ENCODE peak calls at places on chromosomes 2 and 18, in five cellular contexts. D, U, L, N and M are unnamed samples.
A peak's percentile ranks its signal among the peaks of the same experiment; 100 is the strongest.

GRCh38 chr2:204665244-204665643 is 120.0 kb downstream of the PARD3B start:
- DNase-seq in N (peak; percentile 60), U (no peak), L (no peak), D (no peak), M (no peak)

GRCh38 chr2:54536720-54537119 is 80.6 kb downstream of the SPTBN1 start:
- DNase-seq in L (no peak), N (no peak), U (no peak), D (no peak), M (no peak)

GRCh38 chr2:85112906-85113625 is 20.1 kb upstream of the TCF7L1 start:
- DNase-seq in N (peak; percentile 55), L (no peak), D (no peak), U (no peak), M (no peak)

GRCh38 chr2:121561617-121562268 is 31.1 kb downstream of the RNU4ATAC start:
- DNase-seq in D (no peak), N (peak; percentile 65), L (no peak), U (no peak), M (no peak)

GRCh38 chr2:150612957-150613710 is 125.7 kb upstream of the RND3 start:
- DNase-seq in U (no peak), N (no peak), D (no peak), L (no peak), M (no peak)

GRCh38 chr18:35436076-35436649 is 59.0 kb upstream of the ZNF396 start:
- DNase-seq in U (no peak), N (peak; percentile 58), D (no peak), L (no peak), M (no peak)

GRCh38 chr2:9639740-9640337 is 9.0 kb upstream of the YWHAQ start:
- DNase-seq in L (no peak), N (no peak), D (no peak), U (no peak), M (no peak)

GRCh38 chr2:263774-264492 is at the start of gene SH3YL1:
- DNase-seq in L (no peak), N (no peak), D (peak; percentile 63), U (no peak), M (no peak)

GRCh38 chr2:10091182-10091932 is 11.1 kb upstream of the CYS1 start:
- DNase-seq in L (no peak), U (no peak), D (peak; percentile 52), N (no peak), M (no peak)

GRCh38 chr2:208369091-208369490 is 37.5 kb upstream of the PTH2R start:
- DNase-seq in D (no peak), N (peak; percentile 14), U (no peak), L (no peak), M (no peak)

GRCh38 chr2:200421270-200421669 is 88.6 kb downstream of the KCTD18 start:
- DNase-seq in L (no peak), N (no peak), U (no peak), D (no peak), M (no peak)

GRCh38 chr2:84906108-84906899 is 848 bp downstream of the TMSB10 start:
- DNase-seq in D (peak; percentile 66), L (no peak), N (no peak), U (peak; percentile 34), M (no peak)

GRCh38 chr2:165369131-165369935 is 100.2 kb upstream of the CSRNP3 start:
- DNase-seq in L (no peak), U (no peak), D (no peak), N (no peak), M (no peak)

GRCh38 chr18:9918016-9918680 is 4.3 kb downstream of the VAPA start:
- DNase-seq in U (no peak), N (peak; percentile 47), D (no peak), L (no peak), M (no peak)

GRCh38 chr2:149329470-149330126 is 789 bp upstream of the LYPD6 start:
- DNase-seq in U (peak; percentile 22), N (peak; percentile 7), D (peak; percentile 44), L (peak; percentile 8), M (no peak)

GRCh38 chr2:205947621-205948495 is 138.1 kb downstream of the INO80D start:
- DNase-seq in N (peak; percentile 78), D (peak; percentile 84), U (peak; percentile 65), L (peak; percentile 85), M (peak; percentile 75)

GRCh38 chr18:43620936-43621335 is 343.6 kb upstream of the SYT4 start:
- DNase-seq in D (no peak), N (peak; percentile 5), U (no peak), L (no peak), M (no peak)

GRCh38 chr2:67215214-67215613 is 181.9 kb upstream of the ETAA1 start:
- DNase-seq in D (peak; percentile 61), L (no peak), U (no peak), N (peak; percentile 92), M (peak; percentile 28)

GRCh38 chr2:111662771-111663470 is 221.1 kb downstream of the ANAPC1 start:
- DNase-seq in D (no peak), L (no peak), U (no peak), N (peak; percentile 10), M (no peak)

GRCh38 chr2:120343433-120344105 is 2.4 kb upstream of the INHBB start:
- DNase-seq in L (peak; percentile 76), D (peak; percentile 84), U (peak; percentile 81), N (peak; percentile 68), M (peak; percentile 71)

GRCh38 chr2:24855703-24856102 is 62.5 kb downstream of the CENPO start:
- DNase-seq in U (peak; percentile 61), D (peak; percentile 83), N (peak; percentile 57), L (peak; percentile 61), M (peak; percentile 69)

GRCh38 chr2:20994130-20994529 is 49.7 kb downstream of the APOB start:
- DNase-seq in U (no peak), L (no peak), D (no peak), N (no peak), M (no peak)

GRCh38 chr2:159091981-159092380 is 123.5 kb downstream of the TANC1 start:
- DNase-seq in U (no peak), D (no peak), L (no peak), N (no peak), M (no peak)

GRCh38 chr2:239299218-239299939 is 101.4 kb downstream of the HDAC4 start:
- DNase-seq in N (no peak), U (peak; percentile 5), D (peak; percentile 28), L (no peak), M (peak; percentile 10)

GRCh38 chr2:9228781-9229469 is 22.3 kb downstream of the ASAP2 start:
- DNase-seq in N (no peak), U (no peak), L (no peak), D (no peak), M (no peak)

GRCh38 chr2:42053482-42053790 is 5.6 kb downstream of the PKDCC start:
- DNase-seq in N (no peak), D (no peak), U (no peak), L (no peak), M (no peak)
- H3K4me3 ChIP-seq in N (no peak overlapping the region), D (no peak overlapping the region), U (peak overlapping the region; percentile 87), L (no peak overlapping the region), M (no peak overlapping the region)

DNA sequence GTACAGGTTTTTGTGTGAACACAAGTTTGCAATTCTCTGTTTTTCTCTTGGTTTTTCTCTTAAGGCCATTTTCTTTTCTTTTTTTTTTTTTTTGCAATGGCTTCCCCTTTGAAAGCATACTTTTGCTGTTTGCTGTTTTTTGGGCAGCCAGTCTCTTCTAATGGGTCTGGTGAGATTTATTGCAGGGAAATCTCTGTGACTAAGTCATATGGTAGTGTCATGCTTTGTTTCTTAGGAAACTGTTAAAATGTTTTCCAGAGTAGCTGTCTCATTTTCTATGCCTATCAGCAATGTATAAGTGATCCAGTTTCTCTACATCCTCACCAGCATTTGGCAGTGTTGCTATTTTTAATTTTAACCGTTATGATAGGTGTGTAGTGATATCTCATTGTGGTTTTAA is 27.9 kb upstream of the CDCA7 start:
- DNase-seq in D (no peak), L (no peak), N (peak; percentile 24), U (no peak), M (no peak)
- H3K9me3 ChIP-seq in D (no peaks in the 10 kb centered on the region), L (no peaks in the 10 kb centered on the region), N (peaks cover 6% of the 10 kb centered on the region), U (peaks cover 81% of the 10 kb centered on the region), M (no peaks in the 10 kb centered on the region)

GRCh38 chr18:50581517-50581916 is 21.6 kb downstream of the MAPK4 start:
- DNase-seq in U (no peak), L (no peak), D (no peak), N (no peak), M (no peak)

GRCh38 chr18:50582500-50582899 is 22.6 kb downstream of the MAPK4 start:
- DNase-seq in N (no peak), L (no peak), U (peak; percentile 64), D (no peak), M (no peak)

GRCh38 chr18:50590625-50591024 is 30.7 kb downstream of the MAPK4 start:
- DNase-seq in D (no peak), U (no peak), L (no peak), N (no peak), M (no peak)

GRCh38 chr18:50586710-50587109 is 26.8 kb downstream of the MAPK4 start:
- DNase-seq in L (no peak), D (no peak), N (no peak), U (no peak), M (no peak)
- TF ChIP-seq CTCF in L (no peak), D (no peak), N (peak; percentile 16), U (peak; percentile 46), M (no peak)

GRCh38 chr2:80303006-80303741 is 1.4 kb downstream of the LRRTM1 start:
- DNase-seq in U (no peak), N (no peak), D (no peak), L (no peak), M (no peak)

GRCh38 chr2:80302001-80302464 is 2.5 kb downstream of the LRRTM1 start:
- DNase-seq in U (no peak), N (no peak), D (no peak), L (no peak), M (no peak)

GRCh38 chr2:80304522-80304878 is at the start of gene LRRTM1:
- DNase-seq in U (no peak), D (no peak), L (no peak), N (no peak), M (no peak)

GRCh38 chr2:80302465-80303005 is 2.0 kb downstream of the LRRTM1 start:
- DNase-seq in U (no peak), L (no peak), D (no peak), N (no peak), M (no peak)

DNA sequence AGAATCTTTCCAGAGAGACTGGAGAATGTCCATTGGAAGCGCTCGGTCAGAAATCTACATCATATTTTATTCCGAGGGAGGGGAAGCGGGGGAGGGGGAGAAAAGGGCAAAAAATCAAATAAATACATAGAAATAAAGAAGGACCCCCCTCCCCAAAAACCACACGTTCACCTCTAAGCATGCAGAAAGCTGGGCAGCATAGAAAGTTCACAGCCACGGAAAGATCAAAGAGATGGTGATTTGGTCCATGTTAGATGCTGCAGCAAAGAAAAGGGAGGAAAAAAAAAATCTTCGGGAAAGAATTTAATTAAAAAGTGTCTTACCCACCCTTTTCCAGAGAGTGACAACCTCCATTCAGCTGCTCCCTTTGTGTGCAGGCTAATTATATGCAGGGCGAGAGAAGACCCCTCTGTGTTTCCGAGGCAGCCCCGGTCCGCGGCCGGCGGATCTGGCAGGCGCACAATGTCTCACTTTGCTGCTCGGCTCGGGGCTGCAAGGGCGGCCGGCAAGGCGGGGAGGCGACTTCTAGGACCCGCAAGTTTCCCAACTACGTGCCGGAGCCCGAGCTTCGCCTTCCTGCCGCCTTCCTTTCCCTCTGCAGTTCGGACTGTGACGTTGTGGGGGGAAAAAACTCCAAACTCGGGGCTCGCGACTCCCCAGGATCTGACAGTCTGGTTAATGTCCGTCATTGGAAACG is 579 bp downstream of the LRRTM1 start:
- DNase-seq in L (no peak), D (no peak), N (no peak), U (no peak), M (no peak)
- H3K4me3 ChIP-seq in L (peak overlapping the region; percentile 32), D (no peak overlapping the region), N (peak overlapping the region; percentile 27), U (peak overlapping the region; percentile 64), M (no peak overlapping the region)